ENCODE peak calls at places on chromosomes 7 and 10, in five cellular contexts. K, R, W, Z and X are unnamed samples.

GRCh38 chr7:1083729-1084657 is 3.9 kb upstream of the GPER1 start:
- DNase-seq in Z (no peak), R (no peak), K (peak; percentile 86), W (no peak), X (no peak)

GRCh38 chr7:90383422-90383821 is 19.8 kb upstream of the CLDN12 start:
- DNase-seq in K (no peak), Z (no peak), W (no peak), R (no peak), X (no peak)

GRCh38 chr10:110353244-110354119 is 48.8 kb upstream of the SMNDC1 start:
- DNase-seq in R (no peak), K (peak; percentile 28), Z (no peak), W (peak; percentile 87), X (no peak)

GRCh38 chr7:25565949-25566348 is 337.7 kb upstream of the NPVF start:
- DNase-seq in K (peak; percentile 73), W (peak; percentile 69), R (peak; percentile 68), Z (peak; percentile 67), X (peak; percentile 36)

GRCh38 chr10:121864168-121864567 is 63.7 kb downstream of the ATE1 start:
- DNase-seq in R (no peak), W (no peak), K (no peak), Z (no peak), X (no peak)

GRCh38 chr10:13053794-13054462 is 46.0 kb upstream of the OPTN start:
- DNase-seq in Z (no peak), W (no peak), K (no peak), R (no peak), X (no peak)

GRCh38 chr10:45423976-45424499 is 50.0 kb downstream of the ALOX5 start:
- DNase-seq in K (no peak), Z (no peak), R (no peak), W (peak; percentile 7), X (no peak)

GRCh38 chr7:36747969-36748574 is 23.8 kb upstream of the AOAH start:
- DNase-seq in Z (no peak), R (no peak), K (no peak), W (no peak), X (no peak)

GRCh38 chr10:52649471-52649870 is 123.1 kb downstream of the MBL2 start:
- DNase-seq in R (no peak), W (no peak), Z (no peak), K (no peak), X (no peak)

GRCh38 chr10:100022403-100022802 is 12.7 kb upstream of the DNMBP start:
- DNase-seq in W (no peak), R (no peak), Z (no peak), K (no peak), X (no peak)

GRCh38 chr7:83036721-83037380 is 125.8 kb downstream of the PCLO start:
- DNase-seq in Z (no peak), R (no peak), W (no peak), K (no peak), X (no peak)

GRCh38 chr10:110568055-110568735 is 700 bp downstream of the SMC3 start:
- DNase-seq in W (peak; percentile 30), R (peak; percentile 60), K (peak; percentile 39), Z (peak; percentile 25), X (no peak)

GRCh38 chr7:121331574-121331973 is 2.8 kb downstream of the WNT16 start:
- DNase-seq in Z (no peak), K (no peak), R (no peak), W (no peak), X (no peak)

GRCh38 chr10:127977368-127978009 is 70.6 kb downstream of the PTPRE start:
- DNase-seq in R (no peak), W (peak; percentile 90), K (peak; percentile 55), Z (no peak), X (no peak)

GRCh38 chr10:14658331-14659122 is 116.2 kb downstream of the FAM107B start:
- DNase-seq in K (no peak), R (no peak), Z (no peak), W (peak; percentile 32), X (no peak)

GRCh38 chr10:70672165-70672992 is at the start of gene ADAMTS14:
- DNase-seq in W (peak; percentile 80), Z (no peak), K (peak; percentile 19), R (peak; percentile 26), X (no peak)

GRCh38 chr10:100346351-100346764 is 675 bp upstream of the SCD start:
- DNase-seq in R (peak; percentile 63), K (peak; percentile 52), W (peak; percentile 75), Z (peak; percentile 79), X (peak; percentile 52)

GRCh38 chr10:69222157-69223027 is 2.3 kb downstream of the HKDC1 start:
- DNase-seq in R (peak; percentile 26), W (peak; percentile 55), Z (peak; percentile 76), K (peak; percentile 92), X (peak; percentile 19)

GRCh38 chr10:79018591-79019011 is 50.2 kb upstream of the ZMIZ1 start:
- DNase-seq in K (no peak), R (no peak), W (no peak), Z (no peak), X (no peak)

GRCh38 chr10:93412801-93413200 is 69.3 kb downstream of the MYOF start:
- DNase-seq in Z (peak; percentile 37), R (no peak), W (no peak), K (no peak), X (peak; percentile 65)

GRCh38 chr7:127582361-127582760 is 3.0 kb downstream of the GCC1 start:
- DNase-seq in W (no peak), Z (no peak), K (peak; percentile 16), R (no peak), X (no peak)

GRCh38 chr10:35422236-35422635 is 85.9 kb downstream of the CCNY start:
- DNase-seq in K (no peak), W (no peak), Z (no peak), R (no peak), X (no peak)

GRCh38 chr7:39265912-39266591 is 288.3 kb downstream of the POU6F2 start:
- DNase-seq in R (no peak), K (no peak), W (no peak), Z (no peak), X (no peak)

GRCh38 chr7:28077616-28078015 is 103.0 kb downstream of the JAZF1 start:
- DNase-seq in K (no peak), W (no peak), R (no peak), Z (no peak), X (no peak)

GRCh38 chr7:22488643-22489462 is 11.1 kb downstream of the STEAP1B start:
- DNase-seq in R (peak; percentile 54), W (peak; percentile 79), K (peak; percentile 74), Z (peak; percentile 72), X (peak; percentile 24)

GRCh38 chr10:121324678-121325213 is 273.5 kb downstream of the FGFR2 start:
- DNase-seq in K (peak; percentile 28), Z (no peak), W (no peak), R (no peak), X (no peak)

GRCh38 chr10:103934308-103934707 is 16.3 kb upstream of the STN1 start:
- DNase-seq in K (no peak), W (no peak), R (no peak), Z (no peak), X (no peak)

GRCh38 chr10:51733061-51733460 is 33.7 kb upstream of the CSTF2T start:
- DNase-seq in R (no peak), Z (no peak), W (peak; percentile 27), K (no peak), X (no peak)

GRCh38 chr7:2650451-2650850 is 18.7 kb downstream of the TTYH3 start:
- DNase-seq in K (no peak), R (no peak), W (no peak), Z (no peak), X (no peak)

GRCh38 chr7:24732646-24733413 is 24.4 kb downstream of the GSDME start:
- DNase-seq in R (no peak), K (no peak), Z (no peak), W (peak; percentile 71), X (no peak)

GRCh38 chr7:113279256-113279655 is 160.9 kb upstream of the SMIM30 start:
- DNase-seq in R (no peak), K (no peak), W (no peak), Z (no peak), X (no peak)

GRCh38 chr10:128103229-128103714 is 23.0 kb downstream of the MKI67 start:
- DNase-seq in R (peak; percentile 66), W (no peak), K (no peak), Z (no peak), X (no peak)

GRCh38 chr10:28569506-28570159 is 36.7 kb downstream of the WAC start:
- DNase-seq in Z (no peak), K (no peak), W (peak; percentile 34), R (no peak), X (no peak)

GRCh38 chr10:104505521-104506041 is 135.5 kb upstream of the SORCS3 start:
- DNase-seq in Z (no peak), K (no peak), R (no peak), W (no peak), X (no peak)

GRCh38 chr7:108086546-108086945 is 43.6 kb downstream of the LAMB4 start:
- DNase-seq in W (peak; percentile 17), R (no peak), K (no peak), Z (no peak), X (no peak)